ENCODE peak calls at places on chromosome X, in six cellular contexts. One of them, this sample, is unnamed.

GRCh38 chrX:42755820-42756219 is 22.1 kb downstream of the PPP1R2C start:
- DNase-seq in A549: no peak
- DNase-seq in ovary: no peak
- DNase-seq in K562: no peak
- DNase-seq in tibial nerve: peak; percentile 21
- DNase-seq in GM12878: no peak
- DNase-seq in this sample: peak; percentile 66

GRCh38 chrX:24475480-24475879 is 10.4 kb downstream of the PDK3 start:
- DNase-seq in A549: no peak
- DNase-seq in ovary: no peak
- DNase-seq in K562: no peak
- DNase-seq in tibial nerve: no peak
- DNase-seq in GM12878: no peak
- DNase-seq in this sample: no peak

GRCh38 chrX:103780701-103781402 is 4.2 kb downstream of the PLP1 start:
- DNase-seq in A549: no peak
- DNase-seq in ovary: no peak
- DNase-seq in K562: no peak
- DNase-seq in tibial nerve: no peak
- DNase-seq in GM12878: no peak
- DNase-seq in this sample: no peak

GRCh38 chrX:16488959-16489358 is 161.0 kb upstream of the S100G start:
- DNase-seq in A549: no peak
- DNase-seq in ovary: no peak
- DNase-seq in K562: no peak
- DNase-seq in tibial nerve: no peak
- DNase-seq in GM12878: no peak
- DNase-seq in this sample: no peak

GRCh38 chrX:153651540-153652079 is 4.6 kb downstream of the DUSP9 start:
- DNase-seq in A549: peak; percentile 35
- DNase-seq in ovary: no peak
- DNase-seq in K562: no peak
- DNase-seq in tibial nerve: no peak
- DNase-seq in GM12878: no peak
- DNase-seq in this sample: peak; percentile 20

GRCh38 chrX:2969021-2969420 is 37.3 kb upstream of the ARSH start:
- DNase-seq in A549: no peak
- DNase-seq in ovary: no peak
- DNase-seq in K562: no peak
- DNase-seq in tibial nerve: no peak
- DNase-seq in GM12878: no peak
- DNase-seq in this sample: no peak

GRCh38 chrX:100512471-100512870 is 72.3 kb upstream of the TNMD start:
- DNase-seq in A549: peak; percentile 1
- DNase-seq in ovary: no peak
- DNase-seq in K562: peak; percentile 2
- DNase-seq in tibial nerve: no peak
- DNase-seq in GM12878: no peak
- DNase-seq in this sample: no peak

GRCh38 chrX:72101597-72102037 is 30.1 kb downstream of the RTL5 start:
- DNase-seq in A549: no peak
- DNase-seq in ovary: no peak
- DNase-seq in K562: no peak
- DNase-seq in tibial nerve: no peak
- DNase-seq in GM12878: no peak
- DNase-seq in this sample: no peak

GRCh38 chrX:150897371-150898319 is 823 bp downstream of the CD99L2 start:
- DNase-seq in A549: peak; percentile 28
- DNase-seq in ovary: peak; percentile 19
- DNase-seq in K562: peak; percentile 41
- DNase-seq in tibial nerve: no peak
- DNase-seq in GM12878: no peak
- DNase-seq in this sample: no peak

GRCh38 chrX:107700317-107700774 is 72.0 kb downstream of the PRPS1 start:
- DNase-seq in A549: no peak
- DNase-seq in ovary: no peak
- DNase-seq in K562: no peak
- DNase-seq in tibial nerve: no peak
- DNase-seq in GM12878: no peak
- DNase-seq in this sample: peak; percentile 80

GRCh38 chrX:11970935-11971334 is 167.3 kb upstream of the FRMPD4 start:
- DNase-seq in A549: no peak
- DNase-seq in ovary: no peak
- DNase-seq in K562: no peak
- DNase-seq in tibial nerve: no peak
- DNase-seq in GM12878: no peak
- DNase-seq in this sample: no peak

GRCh38 chrX:18938710-18939109 is 45.2 kb downstream of the PHKA2 start:
- DNase-seq in A549: no peak
- DNase-seq in ovary: no peak
- DNase-seq in K562: no peak
- DNase-seq in tibial nerve: no peak
- DNase-seq in GM12878: no peak
- DNase-seq in this sample: no peak

GRCh38 chrX:106894978-106895452 is 8.1 kb downstream of the RIPPLY1 start:
- DNase-seq in A549: peak; percentile 68
- DNase-seq in ovary: no peak
- DNase-seq in K562: no peak
- DNase-seq in tibial nerve: no peak
- DNase-seq in GM12878: no peak
- DNase-seq in this sample: no peak

GRCh38 chrX:47514553-47515235 is 31.7 kb upstream of the ZNF41 start:
- DNase-seq in A549: peak; percentile 9
- DNase-seq in ovary: no peak
- DNase-seq in K562: no peak
- DNase-seq in tibial nerve: no peak
- DNase-seq in GM12878: no peak
- DNase-seq in this sample: no peak

GRCh38 chrX:5117816-5118215 is 1110.9 kb downstream of the NLGN4X start:
- DNase-seq in A549: no peak
- DNase-seq in ovary: no peak
- DNase-seq in K562: no peak
- DNase-seq in tibial nerve: no peak
- DNase-seq in GM12878: no peak
- DNase-seq in this sample: no peak

GRCh38 chrX:264634-265455 is 16.3 kb upstream of the PLCXD1 start:
- DNase-seq in A549: peak; percentile 75
- DNase-seq in ovary: no peak
- DNase-seq in K562: no peak
- DNase-seq in tibial nerve: no peak
- DNase-seq in GM12878: no peak
- DNase-seq in this sample: peak; percentile 3

GRCh38 chrX:130393451-130394074 is 8.1 kb upstream of the GPR119 start:
- DNase-seq in A549: peak; percentile 60
- DNase-seq in ovary: peak; percentile 25
- DNase-seq in K562: peak; percentile 57
- DNase-seq in tibial nerve: peak; percentile 14
- DNase-seq in GM12878: no peak
- DNase-seq in this sample: no peak

GRCh38 chrX:42385730-42386129 is 392.2 kb downstream of the PPP1R2C start:
- DNase-seq in A549: no peak
- DNase-seq in ovary: no peak
- DNase-seq in K562: no peak
- DNase-seq in tibial nerve: no peak
- DNase-seq in GM12878: no peak
- DNase-seq in this sample: no peak

GRCh38 chrX:13764284-13764683 is 29.7 kb downstream of the OFD1 start:
- DNase-seq in A549: no peak
- DNase-seq in ovary: no peak
- DNase-seq in K562: no peak
- DNase-seq in tibial nerve: no peak
- DNase-seq in GM12878: no peak
- DNase-seq in this sample: no peak

GRCh38 chrX:110745288-110745687 is 50.3 kb downstream of the CHRDL1 start:
- DNase-seq in A549: no peak
- DNase-seq in ovary: no peak
- DNase-seq in K562: no peak
- DNase-seq in tibial nerve: no peak
- DNase-seq in GM12878: no peak
- DNase-seq in this sample: no peak

GRCh38 chrX:140572724-140573123 is 67.9 kb upstream of the SOX3 start:
- DNase-seq in A549: peak; percentile 51
- DNase-seq in ovary: no peak
- DNase-seq in K562: peak; percentile 14
- DNase-seq in tibial nerve: no peak
- DNase-seq in GM12878: peak; percentile 3
- DNase-seq in this sample: no peak

DNA sequence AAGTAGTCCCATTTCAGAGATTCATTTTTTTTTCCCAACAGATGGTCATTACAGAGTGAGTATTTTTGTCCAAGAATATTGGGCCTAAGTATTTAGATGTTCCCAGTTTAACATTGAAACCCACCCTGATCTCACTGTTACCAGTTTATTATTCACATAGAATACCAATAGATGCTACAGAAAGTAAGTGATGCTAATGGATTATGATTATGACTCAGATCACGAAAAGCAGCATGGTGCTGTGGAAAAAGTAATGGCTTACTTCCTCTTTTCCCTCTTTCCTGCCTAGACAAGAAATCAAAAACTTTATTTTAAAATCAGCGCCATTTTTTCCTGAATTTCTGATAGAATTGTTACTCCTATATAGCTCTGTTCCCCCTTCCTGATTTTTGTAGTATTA is 51.9 kb downstream of the GSPT2 start:
- DNase-seq in A549: no peak
- DNase-seq in ovary: no peak
- DNase-seq in K562: no peak
- DNase-seq in tibial nerve: no peak
- DNase-seq in GM12878: no peak
- DNase-seq in this sample: no peak
- TF ChIP-seq EP300 in A549: no peak
- TF ChIP-seq EP300 in ovary: no peak
- TF ChIP-seq EP300 in K562: no peak
- TF ChIP-seq EP300 in tibial nerve: no peak
- TF ChIP-seq EP300 in GM12878: no peak
- TF ChIP-seq EP300 in this sample: no peak

GRCh38 chrX:94961730-94962129 is 1287.7 kb downstream of the FAM133A start:
- DNase-seq in A549: no peak
- DNase-seq in ovary: no peak
- DNase-seq in K562: no peak
- DNase-seq in tibial nerve: no peak
- DNase-seq in GM12878: no peak
- DNase-seq in this sample: no peak
- TF ChIP-seq POLR2A in A549: no peak
- TF ChIP-seq POLR2A in ovary: no peak
- TF ChIP-seq POLR2A in K562: no peak
- TF ChIP-seq POLR2A in tibial nerve: no peak
- TF ChIP-seq POLR2A in GM12878: no peak
- TF ChIP-seq POLR2A in this sample: no peak

GRCh38 chrX:154738013-154738738 is 12.7 kb downstream of the GAB3 start:
- DNase-seq in A549: no peak
- DNase-seq in ovary: peak; percentile 27
- DNase-seq in K562: peak; percentile 62
- DNase-seq in tibial nerve: no peak
- DNase-seq in GM12878: no peak
- DNase-seq in this sample: peak; percentile 86
- TF ChIP-seq EP300 in A549: no peak
- TF ChIP-seq EP300 in ovary: no peak
- TF ChIP-seq EP300 in K562: no peak
- TF ChIP-seq EP300 in tibial nerve: no peak
- TF ChIP-seq EP300 in GM12878: no peak
- TF ChIP-seq EP300 in this sample: peak; percentile 65

GRCh38 chrX:44980883-44981282 is 107.9 kb downstream of the KDM6A start:
- DNase-seq in A549: no peak
- DNase-seq in ovary: no peak
- DNase-seq in K562: no peak
- DNase-seq in tibial nerve: no peak
- DNase-seq in GM12878: no peak
- DNase-seq in this sample: no peak
- TF ChIP-seq POLR2A in A549: no peak
- TF ChIP-seq POLR2A in ovary: no peak
- TF ChIP-seq POLR2A in K562: no peak
- TF ChIP-seq POLR2A in tibial nerve: no peak
- TF ChIP-seq POLR2A in GM12878: no peak
- TF ChIP-seq POLR2A in this sample: no peak